ENCODE peak calls at places on chromosomes 16 and 17, in seven cellular contexts. O is AG09319, M is fibroblast of mammary gland, W is right atrium auricular region, Z is mucosa of descending colon, J is astrocyte, Q is type B pancreatic cell. N is an unnamed sample.

GRCh38 chr17:29018788-29019474 is 13.1 kb upstream of the SEZ6 start:
- DNase-seq in O (no peak), M (no peak), W (no peak), Z (no peak), J (no peak), Q (no peak), N (no peak)

GRCh38 chr17:8741771-8742170 is 2.9 kb downstream of the CCDC42 start:
- DNase-seq in O (no peak), M (no peak), W (no peak), Z (no peak), J (no peak), Q (no peak), N (no peak)

GRCh38 chr16:30996324-30996999 is 11.5 kb downstream of the HSD3B7 start:
- DNase-seq in O (no peak), M (peak), W (no peak), Z (peak), J (no peak), Q (no peak), N (no peak)

GRCh38 chr16:35180970-35181369 is 1721.6 kb downstream of the TP53TG3F start:
- DNase-seq in O (no peak), M (no peak), W (no peak), Z (no peak), J (no peak), Q (no peak), N (no peak)

GRCh38 chr16:80197790-80198201 is 343.0 kb upstream of the DYNLRB2 start:
- DNase-seq in O (peak), M (peak), W (no peak), Z (no peak), J (peak), Q (no peak), N (no peak)

GRCh38 chr16:10519929-10520868 is 60.2 kb downstream of the EMP2 start:
- DNase-seq in O (no peak), M (no peak), W (no peak), Z (no peak), J (no peak), Q (no peak), N (no peak)

GRCh38 chr17:17888821-17889220 is 52.0 kb upstream of the SREBF1 start:
- DNase-seq in O (no peak), M (no peak), W (no peak), Z (no peak), J (no peak), Q (no peak), N (peak)

GRCh38 chr17:2705263-2705662 is 6.3 kb downstream of the CLUH start:
- DNase-seq in O (no peak), M (peak), W (no peak), Z (peak), J (peak), Q (no peak), N (no peak)

GRCh38 chr17:1498233-1498632 is 5.7 kb upstream of the MYO1C start:
- DNase-seq in O (no peak), M (no peak), W (no peak), Z (no peak), J (no peak), Q (no peak), N (no peak)

GRCh38 chr17:13917635-13918034 is 151.7 kb upstream of the COX10 start:
- DNase-seq in O (no peak), M (no peak), W (no peak), Z (no peak), J (no peak), Q (no peak), N (no peak)

GRCh38 chr17:35537569-35538209 is at the start of gene SLFN12L:
- DNase-seq in O (no peak), M (no peak), W (no peak), Z (no peak), J (no peak), Q (no peak), N (no peak)

GRCh38 chr17:41624208-41625101 is at the start of gene KRT17:
- DNase-seq in O (no peak), M (no peak), W (no peak), Z (peak), J (no peak), Q (no peak), N (no peak)

GRCh38 chr16:180101-180920 is at the start of gene HBQ1:
- DNase-seq in O (no peak), M (no peak), W (no peak), Z (no peak), J (no peak), Q (peak), N (peak)

GRCh38 chr16:12553191-12553590 is 250.5 kb downstream of the CPPED1 start:
- DNase-seq in O (no peak), M (no peak), W (no peak), Z (no peak), J (no peak), Q (no peak), N (no peak)

GRCh38 chr16:12319464-12320030 is 343.0 kb downstream of the SNX29 start:
- DNase-seq in O (no peak), M (no peak), W (no peak), Z (no peak), J (no peak), Q (no peak), N (peak)

GRCh38 chr16:51407921-51408320 is 256.9 kb upstream of the SALL1 start:
- DNase-seq in O (no peak), M (peak), W (no peak), Z (no peak), J (no peak), Q (no peak), N (no peak)

GRCh38 chr16:11198817-11199216 is 57.2 kb downstream of the SOCS1 start:
- DNase-seq in O (no peak), M (no peak), W (no peak), Z (peak), J (no peak), Q (no peak), N (no peak)

GRCh38 chr17:18378205-18378505 is 577 bp downstream of the EVPLL start:
- DNase-seq in O (no peak), M (no peak), W (no peak), Z (no peak), J (no peak), Q (no peak), N (no peak)

GRCh38 chr17:57486978-57487377 is 230.7 kb downstream of the MSI2 start:
- DNase-seq in O (no peak), M (no peak), W (no peak), Z (no peak), J (no peak), Q (no peak), N (no peak)

GRCh38 chr16:68921654-68922053 is 78.3 kb downstream of the TANGO6 start:
- DNase-seq in O (no peak), M (peak), W (no peak), Z (no peak), J (peak), Q (no peak), N (no peak)

GRCh38 chr17:73532441-73532901 is 111.8 kb downstream of the SDK2 start:
- DNase-seq in O (no peak), M (no peak), W (no peak), Z (no peak), J (no peak), Q (no peak), N (peak)

GRCh38 chr16:75252946-75253911 is 1.8 kb upstream of the BCAR1 start:
- DNase-seq in O (no peak), M (peak), W (no peak), Z (peak), J (peak), Q (no peak), N (no peak)

GRCh38 chr17:2351269-2351668 is 14.0 kb downstream of the SGSM2 start:
- DNase-seq in O (no peak), M (no peak), W (no peak), Z (no peak), J (no peak), Q (no peak), N (no peak)

GRCh38 chr17:29384901-29385300 is 5.3 kb upstream of the TAOK1 start:
- DNase-seq in O (no peak), M (no peak), W (no peak), Z (no peak), J (no peak), Q (no peak), N (no peak)

GRCh38 chr16:1707193-1707790 is 1.3 kb downstream of the MAPK8IP3 start:
- DNase-seq in O (no peak), M (no peak), W (no peak), Z (no peak), J (peak), Q (no peak), N (no peak)

GRCh38 chr17:80980397-80981061 is 11.1 kb upstream of the CHMP6 start:
- DNase-seq in O (no peak), M (peak), W (no peak), Z (no peak), J (peak), Q (no peak), N (no peak)

GRCh38 chr16:76866994-76867393 is 324.0 kb upstream of the MON1B start:
- DNase-seq in O (no peak), M (no peak), W (no peak), Z (no peak), J (no peak), Q (no peak), N (no peak)

GRCh38 chr17:62319846-62320245 is 60.5 kb upstream of the EFCAB3 start:
- DNase-seq in O (no peak), M (no peak), W (no peak), Z (no peak), J (no peak), Q (no peak), N (no peak)

GRCh38 chr17:1313270-1314005 is 34.0 kb downstream of the TRARG1 start:
- DNase-seq in O (no peak), M (peak), W (no peak), Z (no peak), J (no peak), Q (no peak), N (no peak)

GRCh38 chr17:14510136-14510535 is 209.3 kb downstream of the HS3ST3B1 start:
- DNase-seq in O (peak), M (peak), W (no peak), Z (no peak), J (no peak), Q (no peak), N (no peak)

GRCh38 chr16:31451681-31452351 is 7.5 kb upstream of the ARMC5 start:
- DNase-seq in O (no peak), M (peak), W (no peak), Z (peak), J (peak), Q (no peak), N (peak)

GRCh38 chr16:66682271-66682670 is 14.3 kb downstream of the CMTM4 start:
- DNase-seq in O (no peak), M (no peak), W (no peak), Z (no peak), J (peak), Q (no peak), N (no peak)

GRCh38 chr16:30394603-30395154 is 541 bp upstream of the ZNF48 start:
- DNase-seq in O (no peak), M (no peak), W (peak), Z (no peak), J (peak), Q (no peak), N (no peak)

GRCh38 chr16:89412811-89413210 is 77.5 kb downstream of the ANKRD11 start:
- DNase-seq in O (no peak), M (no peak), W (no peak), Z (no peak), J (no peak), Q (no peak), N (peak)

GRCh38 chr17:10226930-10227695 is 28.7 kb upstream of the GAS7 start:
- DNase-seq in O (no peak), M (peak), W (no peak), Z (peak), J (no peak), Q (no peak), N (peak)

GRCh38 chr17:36055921-36056320 is 8.2 kb upstream of the CCL18 start:
- DNase-seq in O (no peak), M (no peak), W (no peak), Z (no peak), J (no peak), Q (no peak), N (no peak)

DNA sequence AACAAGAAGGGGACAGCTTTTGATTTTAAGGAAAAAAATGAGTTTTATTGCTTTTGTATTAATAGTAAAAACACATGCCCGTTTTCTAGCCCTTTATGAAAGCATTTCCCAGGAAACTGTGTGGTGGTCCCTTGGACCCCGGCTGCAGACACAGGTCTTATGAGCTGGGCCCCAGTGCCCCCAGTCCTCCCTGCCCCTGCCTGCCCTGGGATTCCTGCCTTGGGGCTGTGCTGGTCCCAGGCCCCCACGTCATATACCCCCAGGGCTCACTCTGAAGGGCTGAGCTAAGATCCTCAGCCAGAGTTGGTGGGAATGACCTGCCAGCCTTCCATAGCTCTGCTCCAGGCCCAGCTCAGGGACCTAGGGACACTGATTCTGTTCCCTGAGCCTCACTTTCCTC is 30.8 kb downstream of the GINS2 start:
- DNase-seq in O (no peak), M (no peak), W (no peak), Z (peak), J (no peak), Q (no peak), N (no peak)
- TF ChIP-seq CTCF in O (no peak), M (no peak), W (no peak), Z (no peak), J (no peak), Q (no peak), N (no peak)

DNA sequence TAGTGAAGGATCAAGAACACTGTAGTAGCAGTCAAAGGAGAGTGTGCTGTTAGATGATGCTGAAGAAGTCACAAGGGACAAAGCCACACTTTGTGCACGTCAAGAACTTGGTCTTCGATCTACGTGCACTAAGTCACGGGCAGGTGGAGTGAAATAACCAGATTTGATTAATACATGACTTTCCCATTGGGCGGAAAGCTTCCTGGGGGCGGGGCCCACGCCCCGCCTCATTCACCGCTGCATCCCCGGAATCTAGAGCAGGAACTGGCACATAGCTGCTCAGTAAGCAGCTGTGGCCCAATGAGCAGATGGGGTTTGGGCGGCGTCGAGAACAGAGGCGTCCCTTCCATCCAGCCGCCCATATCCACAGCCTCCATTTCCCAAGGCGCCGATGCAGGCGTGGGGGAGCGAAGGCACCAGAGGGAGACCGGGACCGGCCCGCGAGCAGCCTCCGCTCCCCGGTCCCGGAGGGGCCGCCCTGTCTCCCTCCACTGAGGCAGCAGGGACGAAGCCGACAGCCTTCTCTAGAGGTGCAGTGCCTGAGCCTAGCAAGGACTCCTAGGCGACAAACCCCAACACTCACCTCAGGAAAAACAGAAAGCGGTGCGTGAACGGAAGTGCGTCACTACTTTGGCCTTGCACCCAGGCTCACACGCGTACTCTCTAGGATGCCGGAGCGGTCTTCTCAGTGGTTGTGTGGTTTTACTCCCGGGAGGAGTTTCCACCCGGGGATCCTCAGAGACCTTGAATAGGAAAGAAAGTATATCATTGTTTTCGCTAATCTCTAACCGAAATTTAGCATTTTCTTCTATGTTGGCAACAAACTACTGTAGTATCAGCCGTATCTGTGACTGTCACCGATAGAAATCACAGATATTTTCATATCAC is 4.9 kb downstream of the ZNF19 start:
- DNase-seq in O (peak), M (peak), W (peak), Z (peak), J (peak), Q (peak), N (peak)
- TF ChIP-seq CTCF in O (no peak), M (no peak), W (no peak), Z (no peak), J (no peak), Q (no peak), N (no peak)

GRCh38 chr17:5100832-5101231 is 10.8 kb downstream of the ZNF232 start:
- DNase-seq in O (no peak), M (no peak), W (no peak), Z (no peak), J (no peak), Q (no peak), N (no peak)

GRCh38 chr17:5092139-5093010 is 14.1 kb downstream of the ZFP3 start:
- DNase-seq in O (no peak), M (no peak), W (no peak), Z (no peak), J (no peak), Q (no peak), N (no peak)

GRCh38 chr17:5099271-5099670 is 12.4 kb downstream of the ZNF232 start:
- DNase-seq in O (no peak), M (no peak), W (no peak), Z (no peak), J (no peak), Q (no peak), N (no peak)

DNA sequence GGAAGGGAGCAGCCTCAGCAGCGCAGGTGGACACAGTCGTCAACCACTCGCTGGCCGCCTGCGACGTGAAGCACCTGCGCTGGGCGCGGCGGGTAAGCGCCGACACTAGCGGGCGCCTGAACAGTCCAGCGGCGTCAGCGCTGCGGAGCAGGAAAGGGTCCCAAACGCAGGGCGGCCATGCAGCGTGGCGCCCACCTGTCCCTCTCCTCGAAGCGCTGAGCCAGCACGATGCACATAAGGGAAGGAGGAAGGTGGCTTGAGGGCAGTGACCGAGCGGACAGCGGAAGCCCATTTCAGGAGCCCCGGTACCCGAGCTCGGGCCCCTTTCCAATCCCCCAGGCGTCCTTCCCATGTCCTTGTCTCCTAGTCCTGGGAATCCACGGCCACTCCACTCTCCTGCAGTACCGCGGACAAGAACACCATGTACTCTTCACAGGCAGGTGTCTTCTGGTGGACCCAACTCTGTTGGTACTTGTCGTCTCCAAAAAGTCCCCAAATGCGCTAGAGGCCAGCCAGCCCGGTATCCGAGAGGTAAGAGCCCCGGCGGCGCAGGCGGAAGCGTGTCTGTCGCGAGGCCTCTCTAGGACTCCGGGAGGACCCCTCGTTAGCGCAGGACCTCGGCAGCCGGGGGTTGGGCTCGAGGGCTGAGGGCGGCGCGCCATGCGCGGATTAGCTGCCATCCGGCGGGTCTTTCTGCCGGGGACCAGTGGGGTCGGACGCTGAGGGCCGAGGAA is 14.4 kb downstream of the ZNF232 start:
- DNase-seq in O (no peak), M (no peak), W (peak), Z (peak), J (no peak), Q (peak), N (peak)
- TF ChIP-seq CTCF in O (no peak), M (no peak), W (no peak), Z (no peak), J (no peak), Q (no peak), N (no peak)

GRCh38 chr16:3094289-3095027 is 4.6 kb downstream of the ZSCAN10 start:
- DNase-seq in O (no peak), M (peak), W (no peak), Z (no peak), J (no peak), Q (no peak), N (peak)

GRCh38 chr16:3096362-3096761 is 2.7 kb downstream of the ZSCAN10 start:
- DNase-seq in O (no peak), M (no peak), W (no peak), Z (peak), J (no peak), Q (no peak), N (no peak)

GRCh38 chr16:3098459-3099394 is at the start of gene ZSCAN10:
- DNase-seq in O (no peak), M (no peak), W (no peak), Z (peak), J (no peak), Q (no peak), N (no peak)

GRCh38 chr16:3097266-3097665 is 1.8 kb downstream of the ZSCAN10 start:
- DNase-seq in O (no peak), M (no peak), W (no peak), Z (peak), J (no peak), Q (no peak), N (no peak)

GRCh38 chr16:3095869-3096268 is 3.2 kb downstream of the ZSCAN10 start:
- DNase-seq in O (no peak), M (peak), W (no peak), Z (peak), J (no peak), Q (no peak), N (no peak)
- TF ChIP-seq CTCF in O (peak), M (peak), W (peak), Z (no peak), J (no peak), Q (peak), N (peak)

DNA sequence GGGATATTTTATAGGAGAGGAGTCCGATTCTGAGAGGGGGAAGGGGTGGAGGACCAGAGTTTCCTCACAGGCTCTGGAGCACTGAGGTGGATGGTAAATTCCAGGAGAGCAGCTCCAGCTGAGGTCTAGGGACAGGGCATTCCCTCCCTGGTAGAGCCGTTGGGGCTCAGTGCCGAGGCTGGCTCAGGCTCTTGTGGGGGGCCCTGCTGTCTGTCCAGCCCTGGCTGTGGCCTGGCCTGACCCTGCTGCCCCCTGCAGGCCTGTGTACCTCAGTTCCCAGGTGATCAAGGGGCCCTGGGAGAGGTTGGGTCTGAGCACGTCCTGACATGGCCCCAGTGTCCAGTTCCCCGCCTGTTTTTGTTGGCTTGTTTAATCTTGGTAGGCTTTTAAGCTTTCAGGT is 16.8 kb downstream of the ZNF750 start:
- DNase-seq in O (no peak), M (no peak), W (no peak), Z (no peak), J (no peak), Q (no peak), N (no peak)
- TF ChIP-seq CTCF in O (peak), M (no peak), W (no peak), Z (no peak), J (no peak), Q (peak), N (peak)

GRCh38 chr16:87963400-87963799 is 12.2 kb downstream of the BANP start:
- DNase-seq in O (no peak), M (peak), W (no peak), Z (no peak), J (peak), Q (no peak), N (no peak)
- TF ChIP-seq CTCF in O (no peak), M (no peak), W (no peak), Z (no peak), J (no peak), Q (no peak), N (no peak)